ENCODE peak calls at places on chromosomes 2 and 18, in eight cellular contexts. O is occipital lobe, W is GM19239, D is fibroblast of gingiva, S is neural crest cell, K is hypothalamus, V is KBM-7, B is brain microvascular endothelial cell. M is an unnamed sample.

GRCh38 chr2:71534201-71534600 is 80.8 kb downstream of the DYSF start:
- DNase-seq in O (no peak), W (no peak), D (no peak), S (no peak), K (no peak), V (no peak), B (no peak), M (no peak)

GRCh38 chr2:143397886-143398614 is 268.8 kb downstream of the ARHGAP15 start:
- DNase-seq in O (no peak), W (no peak), D (peak; percentile 29), S (no peak), K (no peak), V (no peak), B (no peak), M (no peak)

GRCh38 chr2:173086518-173087213 is 11.0 kb downstream of the MAP3K20 start:
- DNase-seq in O (no peak), W (no peak), D (peak; percentile 74), S (no peak), K (no peak), V (no peak), B (no peak), M (no peak)

GRCh38 chr2:237721828-237722227 is 76.8 kb upstream of the RBM44 start:
- DNase-seq in O (no peak), W (no peak), D (no peak), S (no peak), K (no peak), V (no peak), B (no peak), M (no peak)

GRCh38 chr18:63074987-63075404 is 244.6 kb downstream of the BCL2 start:
- DNase-seq in O (peak; percentile 51), W (peak; percentile 28), D (peak; percentile 23), S (peak; percentile 71), K (peak; percentile 60), V (peak; percentile 83), B (peak; percentile 45), M (no peak)

GRCh38 chr18:64275593-64276309 is 126.9 kb upstream of the LINC00305 start:
- DNase-seq in O (no peak), W (no peak), D (no peak), S (no peak), K (no peak), V (no peak), B (no peak), M (no peak)

GRCh38 chr2:53913721-53914120 is 54.0 kb upstream of the GPR75 start:
- DNase-seq in O (no peak), W (peak; percentile 5), D (peak; percentile 7), S (no peak), K (no peak), V (peak; percentile 44), B (peak; percentile 29), M (peak; percentile 1)

GRCh38 chr2:121242976-121243375 is 42.0 kb downstream of the TFCP2L1 start:
- DNase-seq in O (no peak), W (no peak), D (no peak), S (no peak), K (no peak), V (no peak), B (no peak), M (no peak)

GRCh38 chr2:146701183-146701582 is 1143.6 kb upstream of the ACVR2A start:
- DNase-seq in O (no peak), W (no peak), D (no peak), S (no peak), K (no peak), V (peak; percentile 11), B (peak; percentile 11), M (no peak)

GRCh38 chr2:64133828-64134227 is 10.4 kb downstream of the PELI1 start:
- DNase-seq in O (no peak), W (no peak), D (no peak), S (no peak), K (no peak), V (no peak), B (peak; percentile 40), M (no peak)

GRCh38 chr2:179877601-179878364 is 16.4 kb upstream of the ZNF385B start:
- DNase-seq in O (no peak), W (no peak), D (no peak), S (no peak), K (no peak), V (no peak), B (no peak), M (no peak)

GRCh38 chr2:148756292-148756975 is 111.9 kb downstream of the EPC2 start:
- DNase-seq in O (no peak), W (no peak), D (peak; percentile 45), S (no peak), K (no peak), V (no peak), B (peak; percentile 50), M (no peak)

GRCh38 chr2:136116813-136117390 is 1.0 kb downstream of the CXCR4 start:
- DNase-seq in O (no peak), W (peak; percentile 40), D (no peak), S (peak; percentile 18), K (no peak), V (peak; percentile 21), B (no peak), M (no peak)

GRCh38 chr2:133888816-133889215 is 320.6 kb upstream of the NCKAP5 start:
- DNase-seq in O (no peak), W (no peak), D (no peak), S (no peak), K (no peak), V (no peak), B (no peak), M (no peak)

GRCh38 chr18:79531926-79532689 is 136.4 kb downstream of the NFATC1 start:
- DNase-seq in O (no peak), W (no peak), D (no peak), S (no peak), K (no peak), V (no peak), B (no peak), M (no peak)

GRCh38 chr18:58878640-58879039 is 14.0 kb downstream of the ZNF532 start:
- DNase-seq in O (no peak), W (no peak), D (no peak), S (no peak), K (no peak), V (no peak), B (no peak), M (no peak)

GRCh38 chr2:179692610-179693009 is 168.8 kb downstream of the ZNF385B start:
- DNase-seq in O (no peak), W (no peak), D (no peak), S (no peak), K (no peak), V (no peak), B (no peak), M (no peak)

GRCh38 chr18:63307555-63308200 is 11.9 kb downstream of the BCL2 start:
- DNase-seq in O (no peak), W (no peak), D (no peak), S (no peak), K (no peak), V (peak; percentile 16), B (no peak), M (no peak)

GRCh38 chr2:27832396-27832795 is 57.8 kb downstream of the RBKS start:
- DNase-seq in O (no peak), W (no peak), D (peak; percentile 56), S (no peak), K (no peak), V (peak; percentile 38), B (peak; percentile 62), M (no peak)

GRCh38 chr2:68879296-68879695 is 8.1 kb upstream of the BMP10 start:
- DNase-seq in O (no peak), W (no peak), D (no peak), S (no peak), K (no peak), V (no peak), B (peak; percentile 57), M (no peak)

GRCh38 chr2:34161546-34161945 is 562.4 kb upstream of the FAM98A start:
- DNase-seq in O (no peak), W (no peak), D (no peak), S (no peak), K (no peak), V (no peak), B (no peak), M (no peak)

GRCh38 chr2:237509151-237509550 is 22.1 kb downstream of the MLPH start:
- DNase-seq in O (no peak), W (no peak), D (no peak), S (no peak), K (no peak), V (no peak), B (no peak), M (no peak)

GRCh38 chr2:101697794-101698418 is 399 bp downstream of the MAP4K4 start:
- DNase-seq in O (no peak), W (peak; percentile 42), D (no peak), S (no peak), K (no peak), V (peak; percentile 12), B (no peak), M (no peak)

GRCh38 chr2:202278036-202278760 is 12.6 kb downstream of the NOP58 start:
- DNase-seq in O (no peak), W (no peak), D (peak; percentile 76), S (no peak), K (no peak), V (no peak), B (peak; percentile 24), M (no peak)

GRCh38 chr2:53715568-53715967 is 52.0 kb upstream of the CHAC2 start:
- DNase-seq in O (no peak), W (no peak), D (no peak), S (no peak), K (no peak), V (no peak), B (no peak), M (no peak)

GRCh38 chr2:187544371-187545080 is 9.7 kb downstream of the TFPI start:
- DNase-seq in O (no peak), W (no peak), D (no peak), S (no peak), K (no peak), V (no peak), B (peak; percentile 41), M (no peak)

GRCh38 chr18:21330122-21330701 is 88.2 kb downstream of the GREB1L start:
- DNase-seq in O (no peak), W (no peak), D (peak; percentile 85), S (no peak), K (no peak), V (no peak), B (peak; percentile 14), M (no peak)

GRCh38 chr2:120660056-120660694 is 75.5 kb upstream of the GLI2 start:
- DNase-seq in O (no peak), W (no peak), D (no peak), S (no peak), K (no peak), V (no peak), B (no peak), M (no peak)

GRCh38 chr2:174492963-174493431 is 6.2 kb upstream of the GPR155 start:
- DNase-seq in O (no peak), W (peak; percentile 26), D (no peak), S (no peak), K (no peak), V (peak; percentile 37), B (no peak), M (no peak)

GRCh38 chr2:172995323-172996244 is 80.1 kb upstream of the MAP3K20 start:
- DNase-seq in O (no peak), W (no peak), D (peak; percentile 79), S (no peak), K (no peak), V (peak; percentile 16), B (peak; percentile 80), M (no peak)

GRCh38 chr18:44841769-44842587 is 161.3 kb downstream of the SETBP1 start:
- DNase-seq in O (no peak), W (no peak), D (no peak), S (no peak), K (no peak), V (no peak), B (no peak), M (no peak)

GRCh38 chr2:102436284-102436683 is 13.3 kb downstream of the IL18RAP start:
- DNase-seq in O (no peak), W (no peak), D (no peak), S (no peak), K (no peak), V (no peak), B (peak; percentile 75), M (no peak)